ENCODE peak calls at places on chromosomes 4 and X, in seven cellular contexts. V, E, O, W, Z, Q and Y are unnamed samples.

GRCh38 chr4:52837716-52838558 is 24.2 kb upstream of the RASL11B start:
- DNase-seq in O (peak), Q (peak), V (no peak), W (no peak), E (peak), Z (peak), Y (no peak)

GRCh38 chr4:83589283-83589682 is 53.4 kb downstream of the GPAT3 start:
- DNase-seq in V (no peak), Z (peak), O (no peak), Q (no peak), W (no peak), E (no peak), Y (no peak)

GRCh38 chrX:24833695-24834094 is 140.0 kb downstream of the POLA1 start:
- DNase-seq in O (no peak), Z (no peak), W (no peak), Q (no peak), E (no peak), V (no peak), Y (no peak)

GRCh38 chr4:168832746-168833575 is 177.1 kb downstream of the CBR4 start:
- DNase-seq in V (peak), O (no peak), E (peak), W (no peak), Z (peak), Q (peak), Y (no peak)

GRCh38 chr4:7389101-7389701 is 45.5 kb downstream of the PSAPL1 start:
- DNase-seq in W (no peak), O (no peak), V (peak), Z (no peak), Q (no peak), E (no peak), Y (no peak)

GRCh38 chr4:90495211-90495610 is 368.0 kb downstream of the CCSER1 start:
- DNase-seq in E (no peak), V (no peak), Q (no peak), Z (no peak), O (no peak), W (no peak), Y (no peak)

GRCh38 chrX:54978448-54978847 is 15.5 kb downstream of the PFKFB1 start:
- DNase-seq in Q (no peak), W (no peak), Z (no peak), O (peak), V (no peak), E (no peak), Y (no peak)

GRCh38 chr4:183288955-183289354 is 31.1 kb downstream of the CLDN22 start:
- DNase-seq in O (no peak), W (no peak), Z (peak), E (no peak), V (no peak), Q (no peak), Y (no peak)

GRCh38 chr4:7394184-7394575 is 40.5 kb downstream of the PSAPL1 start:
- DNase-seq in Z (no peak), E (no peak), Q (no peak), W (no peak), O (no peak), V (no peak), Y (no peak)

GRCh38 chrX:7194606-7195005 is 46.7 kb upstream of the PUDP start:
- DNase-seq in V (no peak), W (no peak), Z (no peak), E (no peak), Q (peak), O (no peak), Y (no peak)

GRCh38 chr4:156692016-156692415 is 279.6 kb downstream of the PDGFC start:
- DNase-seq in E (no peak), V (no peak), W (no peak), Z (peak), O (no peak), Q (peak), Y (no peak)

GRCh38 chrX:80246273-80246672 is 174.0 kb upstream of the TENT5D start:
- DNase-seq in Z (peak), E (no peak), Q (no peak), V (no peak), W (no peak), O (no peak), Y (no peak)

GRCh38 chr4:169741569-169741968 is 16.2 kb downstream of the HPF1 start:
- DNase-seq in Z (no peak), Q (no peak), O (no peak), V (no peak), E (peak), W (no peak), Y (no peak)

GRCh38 chr4:2103127-2103842 is 44.2 kb downstream of the NAT8L start:
- DNase-seq in E (no peak), Q (no peak), O (no peak), V (no peak), W (no peak), Z (no peak), Y (no peak)

GRCh38 chr4:110062166-110062565 is 136.2 kb downstream of the ELOVL6 start:
- DNase-seq in O (no peak), Q (no peak), W (no peak), Z (no peak), V (no peak), E (no peak), Y (no peak)

GRCh38 chr4:1956631-1957030 is 52.1 kb downstream of the NELFA start:
- DNase-seq in O (no peak), W (no peak), Q (no peak), Z (no peak), V (no peak), E (no peak), Y (no peak)

GRCh38 chrX:140172401-140172800 is 207.1 kb upstream of the CXorf66 start:
- DNase-seq in V (no peak), Z (no peak), Q (no peak), O (no peak), E (no peak), W (no peak), Y (no peak)

GRCh38 chrX:3699841-3700381 is 13.5 kb downstream of the PRKX start:
- DNase-seq in V (no peak), O (no peak), E (no peak), Q (peak), Z (no peak), W (no peak), Y (no peak)

GRCh38 chr4:176360446-176360845 is 40.7 kb downstream of the SPCS3 start:
- DNase-seq in Z (no peak), O (peak), E (no peak), W (no peak), V (no peak), Q (no peak), Y (no peak)

GRCh38 chr4:105352826-105353225 is 121.0 kb downstream of the PPA2 start:
- DNase-seq in O (peak), Z (peak), E (peak), W (no peak), Q (no peak), V (no peak), Y (no peak)

GRCh38 chr4:110950721-110951120 is 327.8 kb upstream of the PITX2 start:
- DNase-seq in E (no peak), W (no peak), O (no peak), V (no peak), Z (no peak), Q (no peak), Y (no peak)

GRCh38 chrX:131783555-131784338 is 239.4 kb upstream of the STK26 start:
- DNase-seq in V (no peak), Q (peak), Z (no peak), O (peak), E (no peak), W (no peak), Y (no peak)

GRCh38 chrX:106170318-106170717 is 2.2 kb downstream of the PWWP3B start:
- DNase-seq in W (no peak), V (no peak), Z (peak), O (no peak), E (peak), Q (peak), Y (no peak)

GRCh38 chr4:183038436-183038835 is 60.6 kb upstream of the WWC2 start:
- DNase-seq in E (no peak), W (no peak), O (no peak), V (no peak), Q (no peak), Z (no peak), Y (no peak)

GRCh38 chrX:150693782-150694574 is 782 bp downstream of the MTMR1 start:
- DNase-seq in O (peak), W (peak), E (peak), Z (peak), V (peak), Q (peak), Y (no peak)

GRCh38 chrX:100636321-100636991 is at the start of gene TSPAN6:
- DNase-seq in V (peak), E (peak), Z (peak), O (peak), Q (peak), W (peak), Y (peak)

GRCh38 chr4:16573744-16574143 is 324.7 kb downstream of the LDB2 start:
- DNase-seq in O (peak), W (no peak), E (no peak), Q (no peak), Z (no peak), V (no peak), Y (no peak)

GRCh38 chrX:81957900-81958545 is 756.1 kb downstream of the SH3BGRL start:
- DNase-seq in O (peak), Z (peak), W (no peak), V (no peak), Q (peak), E (no peak), Y (peak)

DNA sequence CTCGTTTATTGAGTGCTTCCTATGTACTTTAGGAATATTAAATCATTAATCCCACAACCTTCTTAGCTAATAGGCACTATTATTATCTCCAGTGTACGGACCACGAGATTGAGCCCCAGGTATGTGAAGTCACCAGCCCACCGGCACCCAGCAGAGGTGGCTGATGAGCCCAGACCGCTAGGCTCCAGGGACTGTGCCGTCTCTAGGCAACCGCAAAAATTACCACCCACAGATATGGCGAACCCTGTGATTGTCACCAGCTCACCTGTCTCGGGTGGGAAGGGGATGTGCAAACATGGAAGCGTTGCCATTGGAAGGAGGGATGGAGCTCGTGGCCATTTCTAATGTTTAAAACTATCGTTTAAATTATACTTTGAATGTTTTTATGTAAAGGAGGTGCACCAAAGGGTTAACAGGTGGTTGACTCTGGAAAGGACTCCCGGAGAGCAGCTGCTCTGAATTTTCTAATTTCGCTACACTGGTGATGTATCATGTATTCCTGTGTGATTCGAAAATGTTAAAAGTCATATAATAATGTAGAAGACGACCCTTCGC is 21.0 kb upstream of the JAKMIP1 start:
- DNase-seq in Q (no peak), W (no peak), Z (peak), V (peak), O (no peak), E (no peak), Y (no peak)
- H2BK5ac ChIP-seq in Q (no peak), W (no peak), Z (no peak), V (no peak), O (no peak), E (no peak), Y (no peak)

GRCh38 chr4:99715286-99715685 is 57.7 kb upstream of the C4orf54 start:
- DNase-seq in Z (peak), Q (peak), E (no peak), W (no peak), O (no peak), V (no peak), Y (no peak)
- H2BK5ac ChIP-seq in Z (no peak), Q (no peak), E (no peak), W (no peak), O (no peak), V (no peak), Y (no peak)

DNA sequence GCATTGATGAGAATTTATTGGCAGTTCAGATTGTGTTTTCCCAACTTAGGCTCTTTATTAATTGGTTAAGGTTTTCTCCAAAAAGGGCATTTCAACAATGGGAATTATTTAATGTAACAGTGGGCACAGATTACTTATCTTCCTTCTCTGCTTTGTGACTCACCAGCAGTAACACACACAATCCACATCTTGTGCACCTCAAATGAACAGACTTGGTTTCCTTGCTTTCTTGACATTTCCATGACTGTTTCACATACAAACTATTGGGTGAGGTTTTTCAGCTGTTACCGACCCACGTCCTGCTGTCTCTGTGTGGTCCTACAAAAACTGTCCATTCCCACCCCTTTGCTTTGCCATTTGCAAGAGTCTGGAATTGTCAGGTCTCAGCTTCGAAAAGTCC is 38.1 kb downstream of the CCNI start:
- DNase-seq in V (no peak), Z (no peak), W (no peak), Q (no peak), E (peak), O (peak), Y (no peak)
- H2BK5ac ChIP-seq in V (no peak), Z (no peak), W (no peak), Q (no peak), E (no peak), O (peak), Y (no peak)

DNA sequence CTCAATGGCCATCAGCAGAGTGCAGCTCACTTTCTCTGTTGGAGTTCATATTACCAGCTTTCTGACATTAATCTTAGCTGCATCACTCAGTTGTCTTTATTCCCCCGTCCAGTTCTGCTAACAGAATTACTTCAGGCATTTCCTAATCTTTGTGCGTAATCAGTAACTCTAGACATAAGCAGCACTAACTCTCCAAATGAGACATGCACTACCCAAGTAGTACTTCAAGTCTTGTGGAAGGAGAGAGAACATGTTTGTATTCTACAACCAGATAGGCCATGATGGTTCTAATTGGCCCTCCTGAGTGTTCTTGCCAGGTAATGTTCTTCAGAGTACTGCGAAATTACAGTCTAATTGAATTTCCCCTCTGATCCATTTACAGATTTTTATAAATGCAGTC is 448.5 kb upstream of the RPS6KA3 start:
- DNase-seq in O (no peak), W (no peak), Z (no peak), Q (no peak), V (no peak), E (no peak), Y (no peak)
- H2BK5ac ChIP-seq in O (no peak), W (no peak), Z (no peak), Q (no peak), V (no peak), E (no peak), Y (no peak)

DNA sequence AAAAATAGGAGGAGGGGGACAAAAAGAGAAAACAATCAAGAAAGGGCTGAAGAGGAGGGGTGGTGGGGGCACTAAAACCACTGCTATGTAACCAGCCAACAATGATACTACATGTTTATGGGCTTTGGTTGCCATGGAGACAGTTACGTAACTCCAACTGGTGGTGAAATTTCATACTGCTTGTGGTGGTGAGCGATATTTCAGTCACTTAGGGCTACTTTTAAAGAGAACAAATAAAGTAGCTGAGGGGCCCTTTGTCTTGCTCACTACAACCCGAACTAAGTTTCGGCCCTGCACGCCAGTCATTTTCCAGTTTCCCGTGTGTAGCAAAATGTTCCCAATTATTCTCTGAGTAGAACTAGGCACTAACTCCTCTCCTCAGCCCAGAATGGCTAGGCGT is 275.2 kb upstream of the EDA2R start:
- DNase-seq in Q (peak), Z (peak), W (no peak), E (no peak), O (no peak), V (peak), Y (no peak)
- H2BK5ac ChIP-seq in Q (no peak), Z (no peak), W (no peak), E (no peak), O (no peak), V (no peak), Y (no peak)

GRCh38 chrX:10749113-10749512 is 128.7 kb upstream of the MID1 start:
- DNase-seq in Z (no peak), Q (peak), V (no peak), W (no peak), O (peak), E (no peak), Y (no peak)
- H2BK5ac ChIP-seq in Z (no peak), Q (no peak), V (no peak), W (no peak), O (no peak), E (no peak), Y (no peak)